ENCODE peak calls at places on chromosomes 2 and 18, in nine cellular contexts. I is cardiac muscle cell, Z is aorta, B is fibroblast of lung, Y is psoas muscle, C is thoracic aorta, W is RWPE2, S is HAP-1, D is lower lobe of right lung. M is an unnamed sample. For H3K36me3, the result is how much of the 10 kb centered on the place peaks cover.

GRCh38 chr2:105595536-105595935 is 149.2 kb upstream of the NCK2 start:
- DNase-seq in B (no peak), W (no peak), S (no peak), I (no peak), Y (no peak), C (no peak), D (no peak), Z (no peak), M (no peak)

GRCh38 chr18:50806208-50806616 is 13.6 kb downstream of the MRO start:
- DNase-seq in C (no peak), W (no peak), D (peak), I (peak), S (no peak), Z (peak), B (no peak), Y (no peak), M (peak)

GRCh38 chr2:15993666-15994065 is 53.3 kb downstream of the MYCN start:
- DNase-seq in S (no peak), I (no peak), W (no peak), Y (no peak), B (no peak), C (no peak), D (no peak), Z (no peak), M (no peak)

GRCh38 chr2:176817061-176817565 is 395.5 kb upstream of the HNRNPA3 start:
- DNase-seq in I (no peak), W (no peak), D (no peak), S (no peak), Z (no peak), Y (no peak), B (no peak), C (no peak), M (no peak)

GRCh38 chr2:20050104-20050711 is 1.2 kb downstream of the LAPTM4A start:
- DNase-seq in W (no peak), S (peak), D (no peak), B (peak), Z (no peak), C (no peak), I (peak), Y (no peak), M (no peak)

GRCh38 chr2:44745460-44745859 is 196.0 kb upstream of the SIX3 start:
- DNase-seq in Z (no peak), B (no peak), C (no peak), D (no peak), Y (no peak), I (no peak), S (peak), W (no peak), M (no peak)

GRCh38 chr2:237129625-237130263 is 44.1 kb downstream of the COPS8 start:
- DNase-seq in B (no peak), W (no peak), S (no peak), Z (no peak), C (no peak), Y (no peak), I (no peak), D (no peak), M (no peak)

GRCh38 chr2:222982909-222983265 is 69.1 kb upstream of the KCNE4 start:
- DNase-seq in Z (no peak), D (no peak), Y (no peak), I (no peak), C (no peak), W (no peak), S (no peak), B (no peak), M (no peak)

GRCh38 chr2:101473911-101474751 is 781 bp downstream of the RFX8 start:
- DNase-seq in Z (peak), W (no peak), B (peak), I (peak), C (no peak), Y (peak), S (peak), D (peak), M (peak)

GRCh38 chr2:177245010-177245422 is 19.5 kb downstream of the NFE2L2 start:
- DNase-seq in I (peak), Y (no peak), S (peak), C (no peak), Z (no peak), B (peak), D (no peak), W (no peak), M (no peak)

GRCh38 chr2:223725494-223725893 is 111.9 kb downstream of the AP1S3 start:
- DNase-seq in I (peak), D (no peak), W (peak), C (peak), Z (peak), Y (peak), S (peak), B (peak), M (peak)

GRCh38 chr2:120747281-120747680 is 11.6 kb downstream of the GLI2 start:
- DNase-seq in Y (no peak), D (no peak), S (no peak), Z (no peak), B (no peak), W (no peak), C (no peak), I (no peak), M (no peak)

GRCh38 chr2:127085260-127085666 is 21.7 kb downstream of the BIN1 start:
- DNase-seq in B (no peak), W (no peak), Z (no peak), C (no peak), Y (peak), I (peak), S (no peak), D (peak), M (peak)

GRCh38 chr2:17069564-17069963 is 403.9 kb upstream of the CYRIA start:
- DNase-seq in I (no peak), D (no peak), C (no peak), S (no peak), W (no peak), Z (no peak), Y (no peak), B (no peak), M (no peak)

GRCh38 chr2:112703684-112704083 is 17.1 kb upstream of the NT5DC4 start:
- DNase-seq in S (no peak), D (no peak), W (no peak), B (no peak), Y (no peak), C (no peak), I (no peak), Z (no peak), M (no peak)

GRCh38 chr18:67608171-67608570 is 91.7 kb upstream of the DSEL start:
- DNase-seq in C (no peak), W (no peak), Y (no peak), Z (no peak), I (no peak), B (no peak), S (no peak), D (no peak), M (no peak)

GRCh38 chr2:239374896-239375277 is 25.9 kb downstream of the HDAC4 start:
- DNase-seq in W (peak), C (no peak), I (no peak), S (no peak), B (no peak), D (peak), Y (no peak), Z (no peak), M (no peak)

GRCh38 chr2:105714141-105714540 is 30.6 kb upstream of the NCK2 start:
- DNase-seq in Z (no peak), B (no peak), I (no peak), Y (no peak), W (no peak), C (no peak), S (no peak), D (no peak), M (no peak)

GRCh38 chr2:9708683-9709538 is 78.1 kb upstream of the YWHAQ start:
- DNase-seq in Z (no peak), B (no peak), Y (no peak), W (no peak), D (no peak), C (no peak), S (no peak), I (no peak), M (peak)

GRCh38 chr18:73419531-73419930 is 551.7 kb upstream of the NETO1 start:
- DNase-seq in Z (no peak), S (no peak), I (no peak), C (no peak), B (peak), D (no peak), W (no peak), Y (no peak), M (no peak)

GRCh38 chr2:226891780-226892590 is 56.1 kb downstream of the RHBDD1 start:
- DNase-seq in C (no peak), Y (no peak), I (peak), B (peak), Z (no peak), D (no peak), W (no peak), S (no peak), M (no peak)

GRCh38 chr2:159030674-159031380 is 62.4 kb downstream of the TANC1 start:
- DNase-seq in C (no peak), B (peak), D (no peak), I (peak), Z (peak), W (no peak), Y (peak), S (no peak), M (peak)

GRCh38 chr2:28080911-28081310 is 190.4 kb downstream of the BABAM2 start:
- DNase-seq in W (no peak), Y (no peak), Z (peak), C (no peak), I (peak), B (peak), S (no peak), D (no peak), M (peak)

GRCh38 chr2:128347701-128348504 is 29.2 kb upstream of the HS6ST1 start:
- DNase-seq in D (peak), B (peak), S (no peak), I (peak), W (no peak), Y (peak), C (no peak), Z (peak), M (no peak)

GRCh38 chr18:73980289-73980979 is 167.2 kb downstream of the FBXO15 start:
- DNase-seq in W (no peak), S (no peak), Y (no peak), B (no peak), I (peak), D (no peak), Z (no peak), C (no peak), M (peak)

GRCh38 chr2:176637497-176638166 is 368.4 kb downstream of the MTX2 start:
- DNase-seq in S (no peak), B (peak), D (peak), Y (peak), C (no peak), I (peak), W (peak), Z (peak), M (no peak)

GRCh38 chr2:26590960-26591618 is 50.1 kb downstream of the CIB4 start:
- DNase-seq in C (no peak), W (no peak), Z (no peak), Y (no peak), D (no peak), I (no peak), S (no peak), B (no peak), M (peak)

GRCh38 chr2:128602038-128602698 is 283.5 kb upstream of the HS6ST1 start:
- DNase-seq in I (no peak), Y (no peak), Z (no peak), C (no peak), W (peak), D (peak), S (no peak), B (no peak), M (no peak)

GRCh38 chr18:75607701-75608100 is 180.2 kb upstream of the SMIM21 start:
- DNase-seq in B (peak), Z (no peak), W (no peak), D (no peak), I (peak), Y (no peak), C (no peak), S (no peak), M (no peak)

GRCh38 chr18:63236990-63237389 is 82.6 kb downstream of the BCL2 start:
- DNase-seq in B (no peak), Z (peak), Y (peak), C (no peak), D (peak), S (no peak), W (no peak), I (no peak), M (no peak)
- H3K4me3 ChIP-seq in B (no peak), Z (no peak), Y (peak), C (peak), D (peak), S (no peak), W (no peak), I (no peak), M (no peak)

GRCh38 chr2:201751566-201751965 is 29.2 kb downstream of the ALS2 start:
- DNase-seq in W (no peak), S (no peak), I (no peak), C (no peak), Y (no peak), Z (no peak), D (no peak), B (no peak), M (no peak)

GRCh38 chr2:201746551-201746950 is 34.2 kb downstream of the ALS2 start:
- DNase-seq in Y (no peak), S (no peak), D (no peak), I (no peak), C (no peak), W (no peak), Z (no peak), B (no peak), M (no peak)
- H3K36me3 ChIP-seq in Y (half or more), S (under half), D (half or more), I (under half), C (under half), W (half or more), Z (under half), B (under half), M (under half)

DNA sequence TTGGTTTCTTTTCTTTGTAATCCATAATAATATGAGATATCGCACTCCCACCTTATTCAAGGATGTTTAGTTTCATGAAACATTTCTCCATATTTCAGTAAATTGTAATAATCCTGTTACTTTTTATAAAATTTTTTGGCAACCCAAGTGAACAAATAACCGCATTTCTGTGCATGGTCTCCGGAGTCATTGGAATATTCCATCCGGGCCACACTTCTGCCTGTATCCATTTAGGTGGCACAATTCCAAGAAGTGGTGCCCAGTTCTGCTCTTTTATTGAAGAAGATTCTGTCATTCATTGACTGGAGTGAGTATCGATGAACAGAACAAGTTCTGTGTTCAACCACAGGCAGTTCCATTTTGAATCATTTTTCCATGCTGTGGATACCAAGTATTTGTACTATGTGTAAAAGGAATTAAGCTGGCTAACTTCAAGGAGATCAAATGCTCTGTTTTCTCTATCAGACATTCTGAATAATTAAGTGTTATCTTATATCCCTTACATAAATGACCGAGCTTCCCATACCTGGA is 26.6 kb upstream of the ICOS start:
- DNase-seq in C (no peak), W (no peak), D (no peak), Y (no peak), S (no peak), I (no peak), B (no peak), Z (no peak), M (no peak)
- H3K4me3 ChIP-seq in C (peak), W (no peak), D (peak), Y (peak), S (no peak), I (no peak), B (peak), Z (no peak), M (no peak)

GRCh38 chr2:186503827-186504606 is 18.0 kb downstream of the ZC3H15 start:
- DNase-seq in Y (no peak), Z (no peak), D (no peak), B (peak), S (peak), I (peak), W (no peak), C (no peak), M (no peak)
- H3K36me3 ChIP-seq in Y (half or more), Z (under half), D (half or more), B (under half), S (half or more), I (half or more), W (half or more), C (under half), M (under half)

M was measured in Caco-2.